ENCODE peak calls at places on chromosomes 16 and 17, in six cellular contexts. One of them, this sample, is unnamed.

GRCh38 chr16:15643453-15644305 is 725 bp upstream of the MARF1 start:
- DNase-seq in stimulated activated CD8-positive, alpha-beta memory T cell treated with anti-CD3 and anti-CD28 coated beads, Interleukin-15, amount 100 ng/mL, for 24 hours: no peak
- DNase-seq in stimulated activated CD4-positive, alpha-beta T cell treated with anti-CD3 and anti-CD28 coated beads, Interleukin-4, amount 100 ng/mL, for 1 hour: peak
- DNase-seq in AG09319: no peak
- DNase-seq in cardiac septum: no peak
- DNase-seq in ELR: peak
- DNase-seq in this sample: no peak

GRCh38 chr17:42334667-42335066 is 46.4 kb downstream of the STAT5A start:
- DNase-seq in stimulated activated CD8-positive, alpha-beta memory T cell treated with anti-CD3 and anti-CD28 coated beads, Interleukin-15, amount 100 ng/mL, for 24 hours: no peak
- DNase-seq in stimulated activated CD4-positive, alpha-beta T cell treated with anti-CD3 and anti-CD28 coated beads, Interleukin-4, amount 100 ng/mL, for 1 hour: no peak
- DNase-seq in AG09319: no peak
- DNase-seq in cardiac septum: no peak
- DNase-seq in ELR: peak
- DNase-seq in this sample: no peak

GRCh38 chr16:84058211-84058610 is 15.6 kb upstream of the SLC38A8 start:
- DNase-seq in stimulated activated CD8-positive, alpha-beta memory T cell treated with anti-CD3 and anti-CD28 coated beads, Interleukin-15, amount 100 ng/mL, for 24 hours: no peak
- DNase-seq in stimulated activated CD4-positive, alpha-beta T cell treated with anti-CD3 and anti-CD28 coated beads, Interleukin-4, amount 100 ng/mL, for 1 hour: no peak
- DNase-seq in AG09319: no peak
- DNase-seq in cardiac septum: peak
- DNase-seq in ELR: no peak
- DNase-seq in this sample: no peak

GRCh38 chr17:8839410-8839935 is 28.0 kb downstream of the PIK3R6 start:
- DNase-seq in stimulated activated CD8-positive, alpha-beta memory T cell treated with anti-CD3 and anti-CD28 coated beads, Interleukin-15, amount 100 ng/mL, for 24 hours: no peak
- DNase-seq in stimulated activated CD4-positive, alpha-beta T cell treated with anti-CD3 and anti-CD28 coated beads, Interleukin-4, amount 100 ng/mL, for 1 hour: no peak
- DNase-seq in AG09319: no peak
- DNase-seq in cardiac septum: no peak
- DNase-seq in ELR: no peak
- DNase-seq in this sample: no peak

GRCh38 chr17:27892866-27893769 is at the start of gene LYRM9:
- DNase-seq in stimulated activated CD8-positive, alpha-beta memory T cell treated with anti-CD3 and anti-CD28 coated beads, Interleukin-15, amount 100 ng/mL, for 24 hours: peak
- DNase-seq in stimulated activated CD4-positive, alpha-beta T cell treated with anti-CD3 and anti-CD28 coated beads, Interleukin-4, amount 100 ng/mL, for 1 hour: peak
- DNase-seq in AG09319: peak
- DNase-seq in cardiac septum: peak
- DNase-seq in ELR: peak
- DNase-seq in this sample: peak

GRCh38 chr17:57294629-57295501 is 38.5 kb downstream of the MSI2 start:
- DNase-seq in stimulated activated CD8-positive, alpha-beta memory T cell treated with anti-CD3 and anti-CD28 coated beads, Interleukin-15, amount 100 ng/mL, for 24 hours: no peak
- DNase-seq in stimulated activated CD4-positive, alpha-beta T cell treated with anti-CD3 and anti-CD28 coated beads, Interleukin-4, amount 100 ng/mL, for 1 hour: peak
- DNase-seq in AG09319: no peak
- DNase-seq in cardiac septum: no peak
- DNase-seq in ELR: peak
- DNase-seq in this sample: no peak

GRCh38 chr16:70687172-70687531 is 1.3 kb upstream of the MTSS2 start:
- DNase-seq in stimulated activated CD8-positive, alpha-beta memory T cell treated with anti-CD3 and anti-CD28 coated beads, Interleukin-15, amount 100 ng/mL, for 24 hours: no peak
- DNase-seq in stimulated activated CD4-positive, alpha-beta T cell treated with anti-CD3 and anti-CD28 coated beads, Interleukin-4, amount 100 ng/mL, for 1 hour: no peak
- DNase-seq in AG09319: no peak
- DNase-seq in cardiac septum: no peak
- DNase-seq in ELR: no peak
- DNase-seq in this sample: no peak

GRCh38 chr16:89442588-89442987 is 47.8 kb downstream of the ANKRD11 start:
- DNase-seq in stimulated activated CD8-positive, alpha-beta memory T cell treated with anti-CD3 and anti-CD28 coated beads, Interleukin-15, amount 100 ng/mL, for 24 hours: no peak
- DNase-seq in stimulated activated CD4-positive, alpha-beta T cell treated with anti-CD3 and anti-CD28 coated beads, Interleukin-4, amount 100 ng/mL, for 1 hour: no peak
- DNase-seq in AG09319: no peak
- DNase-seq in cardiac septum: no peak
- DNase-seq in ELR: no peak
- DNase-seq in this sample: no peak

GRCh38 chr16:81554993-81555392 is 110.4 kb downstream of the CMIP start:
- DNase-seq in stimulated activated CD8-positive, alpha-beta memory T cell treated with anti-CD3 and anti-CD28 coated beads, Interleukin-15, amount 100 ng/mL, for 24 hours: no peak
- DNase-seq in stimulated activated CD4-positive, alpha-beta T cell treated with anti-CD3 and anti-CD28 coated beads, Interleukin-4, amount 100 ng/mL, for 1 hour: no peak
- DNase-seq in AG09319: no peak
- DNase-seq in cardiac septum: no peak
- DNase-seq in ELR: no peak
- DNase-seq in this sample: no peak

GRCh38 chr17:40458001-40458791 is 14.9 kb downstream of the IGFBP4 start:
- DNase-seq in stimulated activated CD8-positive, alpha-beta memory T cell treated with anti-CD3 and anti-CD28 coated beads, Interleukin-15, amount 100 ng/mL, for 24 hours: no peak
- DNase-seq in stimulated activated CD4-positive, alpha-beta T cell treated with anti-CD3 and anti-CD28 coated beads, Interleukin-4, amount 100 ng/mL, for 1 hour: no peak
- DNase-seq in AG09319: peak
- DNase-seq in cardiac septum: no peak
- DNase-seq in ELR: peak
- DNase-seq in this sample: no peak

GRCh38 chr17:55254375-55254774 is 10.4 kb upstream of the HLF start:
- DNase-seq in stimulated activated CD8-positive, alpha-beta memory T cell treated with anti-CD3 and anti-CD28 coated beads, Interleukin-15, amount 100 ng/mL, for 24 hours: no peak
- DNase-seq in stimulated activated CD4-positive, alpha-beta T cell treated with anti-CD3 and anti-CD28 coated beads, Interleukin-4, amount 100 ng/mL, for 1 hour: no peak
- DNase-seq in AG09319: no peak
- DNase-seq in cardiac septum: no peak
- DNase-seq in ELR: no peak
- DNase-seq in this sample: no peak

GRCh38 chr16:25912321-25912720 is 220.6 kb downstream of the HS3ST4 start:
- DNase-seq in stimulated activated CD8-positive, alpha-beta memory T cell treated with anti-CD3 and anti-CD28 coated beads, Interleukin-15, amount 100 ng/mL, for 24 hours: no peak
- DNase-seq in stimulated activated CD4-positive, alpha-beta T cell treated with anti-CD3 and anti-CD28 coated beads, Interleukin-4, amount 100 ng/mL, for 1 hour: no peak
- DNase-seq in AG09319: no peak
- DNase-seq in cardiac septum: no peak
- DNase-seq in ELR: no peak
- DNase-seq in this sample: no peak

GRCh38 chr16:78096386-78096785 is 3.1 kb upstream of the WWOX start:
- DNase-seq in stimulated activated CD8-positive, alpha-beta memory T cell treated with anti-CD3 and anti-CD28 coated beads, Interleukin-15, amount 100 ng/mL, for 24 hours: no peak
- DNase-seq in stimulated activated CD4-positive, alpha-beta T cell treated with anti-CD3 and anti-CD28 coated beads, Interleukin-4, amount 100 ng/mL, for 1 hour: no peak
- DNase-seq in AG09319: no peak
- DNase-seq in cardiac septum: no peak
- DNase-seq in ELR: peak
- DNase-seq in this sample: no peak

GRCh38 chr17:17748179-17748578 is 66.9 kb downstream of the RAI1 start:
- DNase-seq in stimulated activated CD8-positive, alpha-beta memory T cell treated with anti-CD3 and anti-CD28 coated beads, Interleukin-15, amount 100 ng/mL, for 24 hours: no peak
- DNase-seq in stimulated activated CD4-positive, alpha-beta T cell treated with anti-CD3 and anti-CD28 coated beads, Interleukin-4, amount 100 ng/mL, for 1 hour: no peak
- DNase-seq in AG09319: no peak
- DNase-seq in cardiac septum: no peak
- DNase-seq in ELR: peak
- DNase-seq in this sample: no peak

GRCh38 chr17:30924341-30924740 is 2.6 kb downstream of the ADAP2 start:
- DNase-seq in stimulated activated CD8-positive, alpha-beta memory T cell treated with anti-CD3 and anti-CD28 coated beads, Interleukin-15, amount 100 ng/mL, for 24 hours: no peak
- DNase-seq in stimulated activated CD4-positive, alpha-beta T cell treated with anti-CD3 and anti-CD28 coated beads, Interleukin-4, amount 100 ng/mL, for 1 hour: no peak
- DNase-seq in AG09319: no peak
- DNase-seq in cardiac septum: no peak
- DNase-seq in ELR: no peak
- DNase-seq in this sample: no peak

GRCh38 chr17:37844158-37844976 is 79.8 kb upstream of the TBC1D3K start:
- DNase-seq in stimulated activated CD8-positive, alpha-beta memory T cell treated with anti-CD3 and anti-CD28 coated beads, Interleukin-15, amount 100 ng/mL, for 24 hours: no peak
- DNase-seq in stimulated activated CD4-positive, alpha-beta T cell treated with anti-CD3 and anti-CD28 coated beads, Interleukin-4, amount 100 ng/mL, for 1 hour: peak
- DNase-seq in AG09319: peak
- DNase-seq in cardiac septum: no peak
- DNase-seq in ELR: peak
- DNase-seq in this sample: no peak

GRCh38 chr16:81266680-81267095 is 28.2 kb downstream of the BCO1 start:
- DNase-seq in stimulated activated CD8-positive, alpha-beta memory T cell treated with anti-CD3 and anti-CD28 coated beads, Interleukin-15, amount 100 ng/mL, for 24 hours: no peak
- DNase-seq in stimulated activated CD4-positive, alpha-beta T cell treated with anti-CD3 and anti-CD28 coated beads, Interleukin-4, amount 100 ng/mL, for 1 hour: no peak
- DNase-seq in AG09319: no peak
- DNase-seq in cardiac septum: no peak
- DNase-seq in ELR: peak
- DNase-seq in this sample: no peak

GRCh38 chr17:78486228-78486802 is 90.9 kb downstream of the DNAH17 start:
- DNase-seq in stimulated activated CD8-positive, alpha-beta memory T cell treated with anti-CD3 and anti-CD28 coated beads, Interleukin-15, amount 100 ng/mL, for 24 hours: no peak
- DNase-seq in stimulated activated CD4-positive, alpha-beta T cell treated with anti-CD3 and anti-CD28 coated beads, Interleukin-4, amount 100 ng/mL, for 1 hour: no peak
- DNase-seq in AG09319: no peak
- DNase-seq in cardiac septum: no peak
- DNase-seq in ELR: no peak
- DNase-seq in this sample: no peak

GRCh38 chr17:82013772-82014321 is 8.8 kb downstream of the CENPX start:
- DNase-seq in stimulated activated CD8-positive, alpha-beta memory T cell treated with anti-CD3 and anti-CD28 coated beads, Interleukin-15, amount 100 ng/mL, for 24 hours: no peak
- DNase-seq in stimulated activated CD4-positive, alpha-beta T cell treated with anti-CD3 and anti-CD28 coated beads, Interleukin-4, amount 100 ng/mL, for 1 hour: no peak
- DNase-seq in AG09319: no peak
- DNase-seq in cardiac septum: no peak
- DNase-seq in ELR: no peak
- DNase-seq in this sample: no peak

GRCh38 chr16:78183886-78184553 is 84.6 kb downstream of the WWOX start:
- DNase-seq in stimulated activated CD8-positive, alpha-beta memory T cell treated with anti-CD3 and anti-CD28 coated beads, Interleukin-15, amount 100 ng/mL, for 24 hours: no peak
- DNase-seq in stimulated activated CD4-positive, alpha-beta T cell treated with anti-CD3 and anti-CD28 coated beads, Interleukin-4, amount 100 ng/mL, for 1 hour: no peak
- DNase-seq in AG09319: no peak
- DNase-seq in cardiac septum: no peak
- DNase-seq in ELR: no peak
- DNase-seq in this sample: peak

GRCh38 chr17:57913576-57914273 is 41.5 kb downstream of the CUEDC1 start:
- DNase-seq in stimulated activated CD8-positive, alpha-beta memory T cell treated with anti-CD3 and anti-CD28 coated beads, Interleukin-15, amount 100 ng/mL, for 24 hours: no peak
- DNase-seq in stimulated activated CD4-positive, alpha-beta T cell treated with anti-CD3 and anti-CD28 coated beads, Interleukin-4, amount 100 ng/mL, for 1 hour: no peak
- DNase-seq in AG09319: no peak
- DNase-seq in cardiac septum: no peak
- DNase-seq in ELR: no peak
- DNase-seq in this sample: no peak

GRCh38 chr17:67555855-67556254 is 161.9 kb upstream of the NOL11 start:
- DNase-seq in stimulated activated CD8-positive, alpha-beta memory T cell treated with anti-CD3 and anti-CD28 coated beads, Interleukin-15, amount 100 ng/mL, for 24 hours: no peak
- DNase-seq in stimulated activated CD4-positive, alpha-beta T cell treated with anti-CD3 and anti-CD28 coated beads, Interleukin-4, amount 100 ng/mL, for 1 hour: no peak
- DNase-seq in AG09319: no peak
- DNase-seq in cardiac septum: no peak
- DNase-seq in ELR: no peak
- DNase-seq in this sample: no peak

GRCh38 chr16:88534731-88535141 is 35.5 kb upstream of the ZC3H18 start:
- DNase-seq in stimulated activated CD8-positive, alpha-beta memory T cell treated with anti-CD3 and anti-CD28 coated beads, Interleukin-15, amount 100 ng/mL, for 24 hours: no peak
- DNase-seq in stimulated activated CD4-positive, alpha-beta T cell treated with anti-CD3 and anti-CD28 coated beads, Interleukin-4, amount 100 ng/mL, for 1 hour: peak
- DNase-seq in AG09319: no peak
- DNase-seq in cardiac septum: no peak
- DNase-seq in ELR: peak
- DNase-seq in this sample: no peak

GRCh38 chr17:21282231-21282630 is 2.3 kb upstream of the MAP2K3 start:
- DNase-seq in stimulated activated CD8-positive, alpha-beta memory T cell treated with anti-CD3 and anti-CD28 coated beads, Interleukin-15, amount 100 ng/mL, for 24 hours: no peak
- DNase-seq in stimulated activated CD4-positive, alpha-beta T cell treated with anti-CD3 and anti-CD28 coated beads, Interleukin-4, amount 100 ng/mL, for 1 hour: no peak
- DNase-seq in AG09319: peak
- DNase-seq in cardiac septum: no peak
- DNase-seq in ELR: peak
- DNase-seq in this sample: no peak

GRCh38 chr17:50959341-50959740 is 93.2 kb upstream of the TOB1 start:
- DNase-seq in stimulated activated CD8-positive, alpha-beta memory T cell treated with anti-CD3 and anti-CD28 coated beads, Interleukin-15, amount 100 ng/mL, for 24 hours: no peak
- DNase-seq in stimulated activated CD4-positive, alpha-beta T cell treated with anti-CD3 and anti-CD28 coated beads, Interleukin-4, amount 100 ng/mL, for 1 hour: no peak
- DNase-seq in AG09319: no peak
- DNase-seq in cardiac septum: no peak
- DNase-seq in ELR: no peak
- DNase-seq in this sample: no peak

GRCh38 chr17:1714488-1714979 is 4.4 kb upstream of the TLCD2 start:
- DNase-seq in stimulated activated CD8-positive, alpha-beta memory T cell treated with anti-CD3 and anti-CD28 coated beads, Interleukin-15, amount 100 ng/mL, for 24 hours: no peak
- DNase-seq in stimulated activated CD4-positive, alpha-beta T cell treated with anti-CD3 and anti-CD28 coated beads, Interleukin-4, amount 100 ng/mL, for 1 hour: peak
- DNase-seq in AG09319: peak
- DNase-seq in cardiac septum: peak
- DNase-seq in ELR: peak
- DNase-seq in this sample: no peak

GRCh38 chr17:76270770-76271668 is 5.9 kb downstream of the UBALD2 start:
- DNase-seq in stimulated activated CD8-positive, alpha-beta memory T cell treated with anti-CD3 and anti-CD28 coated beads, Interleukin-15, amount 100 ng/mL, for 24 hours: no peak
- DNase-seq in stimulated activated CD4-positive, alpha-beta T cell treated with anti-CD3 and anti-CD28 coated beads, Interleukin-4, amount 100 ng/mL, for 1 hour: no peak
- DNase-seq in AG09319: no peak
- DNase-seq in cardiac septum: no peak
- DNase-seq in ELR: no peak
- DNase-seq in this sample: no peak

GRCh38 chr17:62680541-62681052 is 53.1 kb downstream of the MRC2 start:
- DNase-seq in stimulated activated CD8-positive, alpha-beta memory T cell treated with anti-CD3 and anti-CD28 coated beads, Interleukin-15, amount 100 ng/mL, for 24 hours: no peak
- DNase-seq in stimulated activated CD4-positive, alpha-beta T cell treated with anti-CD3 and anti-CD28 coated beads, Interleukin-4, amount 100 ng/mL, for 1 hour: no peak
- DNase-seq in AG09319: no peak
- DNase-seq in cardiac septum: no peak
- DNase-seq in ELR: no peak
- DNase-seq in this sample: no peak

GRCh38 chr16:15396948-15397594 is 1.5 kb downstream of the MPV17L start:
- DNase-seq in stimulated activated CD8-positive, alpha-beta memory T cell treated with anti-CD3 and anti-CD28 coated beads, Interleukin-15, amount 100 ng/mL, for 24 hours: no peak
- DNase-seq in stimulated activated CD4-positive, alpha-beta T cell treated with anti-CD3 and anti-CD28 coated beads, Interleukin-4, amount 100 ng/mL, for 1 hour: no peak
- DNase-seq in AG09319: no peak
- DNase-seq in cardiac septum: no peak
- DNase-seq in ELR: no peak
- DNase-seq in this sample: no peak

GRCh38 chr16:82819286-82819685 is 192.5 kb downstream of the CDH13 start:
- DNase-seq in stimulated activated CD8-positive, alpha-beta memory T cell treated with anti-CD3 and anti-CD28 coated beads, Interleukin-15, amount 100 ng/mL, for 24 hours: no peak
- DNase-seq in stimulated activated CD4-positive, alpha-beta T cell treated with anti-CD3 and anti-CD28 coated beads, Interleukin-4, amount 100 ng/mL, for 1 hour: no peak
- DNase-seq in AG09319: no peak
- DNase-seq in cardiac septum: no peak
- DNase-seq in ELR: no peak
- DNase-seq in this sample: no peak

GRCh38 chr17:67246648-67247415 is 1.8 kb upstream of the HELZ start:
- DNase-seq in stimulated activated CD8-positive, alpha-beta memory T cell treated with anti-CD3 and anti-CD28 coated beads, Interleukin-15, amount 100 ng/mL, for 24 hours: no peak
- DNase-seq in stimulated activated CD4-positive, alpha-beta T cell treated with anti-CD3 and anti-CD28 coated beads, Interleukin-4, amount 100 ng/mL, for 1 hour: peak
- DNase-seq in AG09319: no peak
- DNase-seq in cardiac septum: peak
- DNase-seq in ELR: peak
- DNase-seq in this sample: no peak

This sample was measured in amygdala.